ENCODE peak calls at places on chromosomes 13 and 19, in eight cellular contexts. N is uterus, D is HAP-1, Z is fibroblast of lung, V is BE2C, G is aorta, M is lower lobe of right lung, R is adrenal gland. F is an unnamed sample.

GRCh38 chr13:20043207-20043925 is 84.8 kb downstream of the ZMYM2 start:
- DNase-seq in Z (no peak), G (peak; percentile 65), V (no peak), N (no peak), R (no peak), M (peak; percentile 59), D (no peak), F (no peak)

GRCh38 chr19:13583753-13584152 is 77.5 kb upstream of the CACNA1A start:
- DNase-seq in Z (no peak), V (no peak), G (no peak), M (no peak), R (no peak), D (no peak), N (no peak), F (no peak)

GRCh38 chr13:111245781-111246384 is 74.6 kb upstream of the TEX29 start:
- DNase-seq in R (no peak), M (no peak), G (no peak), N (no peak), V (no peak), Z (peak; percentile 95), D (no peak), F (peak; percentile 37)

GRCh38 chr19:49149652-49150105 is 5.5 kb downstream of the HRC start:
- DNase-seq in N (peak; percentile 72), M (peak; percentile 68), V (peak; percentile 85), D (peak; percentile 89), G (peak; percentile 89), R (peak; percentile 76), Z (peak; percentile 87), F (peak; percentile 66)

GRCh38 chr13:86324191-86324590 is 525.0 kb upstream of the SLITRK6 start:
- DNase-seq in R (no peak), V (no peak), N (no peak), G (no peak), M (no peak), D (no peak), Z (no peak), F (no peak)

GRCh38 chr19:42433503-42434260 is 6.5 kb upstream of the LIPE start:
- DNase-seq in Z (peak; percentile 68), R (peak; percentile 95), M (peak; percentile 78), D (peak; percentile 89), V (peak; percentile 83), N (peak; percentile 46), G (peak; percentile 91), F (peak; percentile 39)

GRCh38 chr13:30466358-30466714 is 600 bp upstream of the HMGB1 start:
- DNase-seq in Z (no peak), G (no peak), R (no peak), D (peak; percentile 24), N (no peak), M (no peak), V (peak; percentile 18), F (no peak)

GRCh38 chr13:26679411-26679810 is 81.2 kb downstream of the GPR12 start:
- DNase-seq in R (no peak), N (no peak), Z (peak; percentile 61), G (no peak), V (no peak), D (no peak), M (no peak), F (peak; percentile 53)

GRCh38 chr13:59865398-59865797 is 298.3 kb downstream of the DIAPH3 start:
- DNase-seq in R (no peak), D (no peak), V (no peak), N (no peak), Z (no peak), G (no peak), M (no peak), F (no peak)

GRCh38 chr19:44113784-44114390 is 688 bp downstream of the ZNF225 start:
- DNase-seq in M (no peak), Z (no peak), N (no peak), G (no peak), V (no peak), D (peak; percentile 34), R (peak; percentile 30), F (peak; percentile 1)

GRCh38 chr13:20721454-20722357 is 18.2 kb downstream of the IL17D start:
- DNase-seq in M (no peak), R (peak; percentile 85), V (no peak), N (peak; percentile 39), G (peak; percentile 87), D (no peak), Z (peak; percentile 75), F (peak; percentile 31)

GRCh38 chr19:6587998-6588507 is 2.9 kb downstream of the CD70 start:
- DNase-seq in Z (no peak), V (no peak), G (no peak), R (no peak), N (no peak), D (no peak), M (no peak), F (no peak)

GRCh38 chr19:10952809-10953208 is 8.0 kb upstream of the SMARCA4 start:
- DNase-seq in N (no peak), G (no peak), Z (no peak), R (no peak), M (no peak), D (no peak), V (no peak), F (peak; percentile 84)

GRCh38 chr13:27043013-27043412 is 128.6 kb downstream of the USP12 start:
- DNase-seq in V (peak; percentile 26), D (peak; percentile 50), Z (peak; percentile 96), G (no peak), M (no peak), N (peak; percentile 23), R (peak; percentile 40), F (peak; percentile 87)

DNA sequence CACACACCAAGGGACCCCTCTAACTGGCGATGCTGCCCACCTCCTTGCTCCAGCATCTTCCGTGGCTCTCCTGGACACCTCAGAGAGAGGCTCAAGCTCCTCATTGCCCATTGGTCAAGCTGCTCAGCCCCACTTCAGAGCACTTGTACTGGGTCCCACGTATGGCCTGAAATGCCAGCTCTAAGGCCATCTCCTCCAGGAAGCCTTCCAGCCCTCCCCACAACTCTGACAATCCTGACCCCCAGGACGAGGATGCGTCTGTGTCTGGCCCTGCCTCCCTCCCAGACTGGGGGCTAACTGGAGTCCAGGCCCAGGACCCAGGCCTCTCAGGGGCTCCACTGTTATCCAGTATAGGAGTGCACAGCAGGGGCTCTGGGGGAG is 7.9 kb upstream of the HOMER3 start:
- DNase-seq in D (no peak), G (no peak), R (no peak), Z (no peak), M (no peak), N (no peak), V (no peak), F (no peak)
- H3K4me3 ChIP-seq in D (no peak overlapping the region), G (no peak overlapping the region), R (no peak overlapping the region), Z (no peak overlapping the region), M (no peak overlapping the region), N (no peak overlapping the region), V (no peak overlapping the region), F (no peak overlapping the region)

GRCh38 chr13:99979453-99980200 is 2.0 kb upstream of the ZIC2 start:
- DNase-seq in R (no peak), M (no peak), N (no peak), D (no peak), V (no peak), G (peak; percentile 72), Z (no peak), F (no peak)
- H3K4me1 ChIP-seq in R (peaks cover 19% of the 10 kb centered on the region), M (peaks cover 37% of the 10 kb centered on the region), N (no peaks in the 10 kb centered on the region), D (peaks cover 1% of the 10 kb centered on the region), V (no peaks in the 10 kb centered on the region), G (no peaks in the 10 kb centered on the region), Z (no peaks in the 10 kb centered on the region), F (peaks cover 20% of the 10 kb centered on the region)

GRCh38 chr19:47681936-47682335 is 31.3 kb upstream of the EHD2 start:
- DNase-seq in V (no peak), G (no peak), R (no peak), M (no peak), D (no peak), N (no peak), Z (no peak), F (no peak)

GRCh38 chr19:47680858-47681332 is 32.3 kb upstream of the EHD2 start:
- DNase-seq in N (no peak), M (no peak), D (no peak), G (no peak), Z (no peak), V (no peak), R (no peak), F (no peak)

GRCh38 chr19:47679922-47680857 is 33.0 kb upstream of the EHD2 start:
- DNase-seq in R (no peak), M (no peak), V (no peak), D (no peak), G (no peak), N (no peak), Z (no peak), F (no peak)

GRCh38 chr19:47682939-47683338 is 30.3 kb upstream of the EHD2 start:
- DNase-seq in G (no peak), M (no peak), D (no peak), R (no peak), Z (no peak), N (no peak), V (no peak), F (no peak)

GRCh38 chr19:47681388-47681787 is 31.8 kb upstream of the EHD2 start:
- DNase-seq in R (no peak), G (no peak), D (no peak), M (no peak), Z (no peak), V (no peak), N (no peak), F (no peak)
- H3K4me3 ChIP-seq in R (no peak overlapping the region), G (no peak overlapping the region), D (no peak overlapping the region), M (no peak overlapping the region), Z (no peak overlapping the region), V (no peak overlapping the region), N (no peak overlapping the region), F (no peak overlapping the region)

DNA sequence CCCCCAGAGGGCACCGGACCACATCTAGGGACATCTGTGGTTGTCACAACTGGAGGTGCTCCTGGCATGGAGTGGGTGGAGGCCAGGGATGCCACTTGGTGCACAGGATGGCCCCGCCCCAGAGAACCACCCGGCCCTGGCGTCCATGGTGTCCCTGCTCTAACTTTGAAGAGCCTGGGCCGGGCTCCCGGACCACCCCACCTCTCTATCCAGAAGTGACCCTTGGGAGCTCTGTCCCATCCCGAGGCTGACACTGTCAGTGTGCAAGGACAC is 22.9 kb upstream of the MYDGF start:
- DNase-seq in R (no peak), M (no peak), Z (no peak), V (no peak), D (no peak), G (no peak), N (no peak), F (no peak)
- H3K4me1 ChIP-seq in R (no peaks in the 10 kb centered on the region), M (peaks cover 7% of the 10 kb centered on the region), Z (peaks cover 9% of the 10 kb centered on the region), V (no peaks in the 10 kb centered on the region), D (peaks cover 5% of the 10 kb centered on the region), G (no peaks in the 10 kb centered on the region), N (no peaks in the 10 kb centered on the region), F (peaks cover 42% of the 10 kb centered on the region)

DNA sequence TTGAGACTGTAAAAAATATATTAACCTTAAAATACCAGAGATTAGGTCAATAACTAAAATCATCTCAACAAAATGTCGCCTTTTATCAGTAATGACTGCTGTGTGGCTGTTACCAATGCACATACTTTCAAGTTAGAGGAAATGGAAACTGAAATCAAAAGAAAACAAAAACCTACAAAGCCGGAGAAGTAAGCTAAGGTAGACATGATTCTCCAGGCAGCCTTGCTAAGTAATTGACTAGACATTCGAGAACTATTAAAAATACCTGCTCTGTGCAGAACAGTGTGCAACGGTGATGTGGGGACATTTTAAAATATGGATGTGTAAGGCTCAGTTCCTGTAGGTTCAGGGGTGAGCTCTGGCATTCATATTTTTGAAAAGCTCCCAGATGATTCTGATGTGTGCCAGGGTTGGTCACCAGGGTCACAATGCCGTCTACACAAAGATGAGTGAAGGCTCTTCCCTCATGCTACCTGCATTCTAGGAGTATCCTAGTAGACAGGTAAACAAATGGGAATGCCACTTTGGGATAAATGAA is 613 bp upstream of the EPSTI1 start:
- DNase-seq in Z (no peak), V (no peak), N (no peak), G (no peak), R (no peak), D (no peak), M (no peak), F (no peak)
- H3K4me3 ChIP-seq in Z (peak overlapping the region; percentile 58), V (no peak overlapping the region), N (peak overlapping the region; percentile 83), G (peak overlapping the region; percentile 92), R (peak overlapping the region; percentile 72), D (no peak overlapping the region), M (peak overlapping the region; percentile 76), F (peak overlapping the region; percentile 56)